ENCODE peak calls at places on chromosomes 12 and 14, in four cellular contexts. V is GM12865, J is colonic mucosa, L is AG04449. A is an unnamed sample.

GRCh38 chr14:65482769-65483438 is 70.4 kb downstream of the FUT8 start:
- DNase-seq in V (no peak), L (no peak), J (no peak), A (no peak)

GRCh38 chr12:10802587-10802986 is at the start of gene TAS2R7:
- DNase-seq in V (no peak), L (no peak), J (no peak), A (no peak)

GRCh38 chr14:92248638-92249037 is 74.3 kb upstream of the SLC24A4 start:
- DNase-seq in V (no peak), L (no peak), J (no peak), A (no peak)

GRCh38 chr14:26163761-26164160 is 434.1 kb downstream of the NOVA1 start:
- DNase-seq in L (no peak), J (no peak), V (no peak), A (no peak)

GRCh38 chr14:88005978-88006851 is 1.3 kb downstream of the GPR65 start:
- DNase-seq in L (no peak), V (peak), J (no peak), A (no peak)

GRCh38 chr12:570949-571794 is 92.1 kb downstream of the NINJ2 start:
- DNase-seq in J (peak), L (no peak), V (no peak), A (peak)

GRCh38 chr14:50744242-50744641 is 76.1 kb upstream of the SAV1 start:
- DNase-seq in L (no peak), V (no peak), J (no peak), A (no peak)

GRCh38 chr12:124867389-124867930 is 3.8 kb upstream of the SCARB1 start:
- DNase-seq in L (peak), V (no peak), J (no peak), A (no peak)

GRCh38 chr12:16881986-16882385 is 276.0 kb upstream of the LMO3 start:
- DNase-seq in L (no peak), V (no peak), J (no peak), A (no peak)

GRCh38 chr12:12486661-12487240 is 75.9 kb downstream of the DUSP16 start:
- DNase-seq in L (no peak), V (peak), J (no peak), A (no peak)

GRCh38 chr12:109738878-109739665 is 25.4 kb downstream of the FAM222A start:
- DNase-seq in J (no peak), V (no peak), L (no peak), A (no peak)

GRCh38 chr12:129789921-129790320 is 113.9 kb downstream of the TMEM132D start:
- DNase-seq in V (no peak), J (no peak), L (no peak), A (no peak)

DNA sequence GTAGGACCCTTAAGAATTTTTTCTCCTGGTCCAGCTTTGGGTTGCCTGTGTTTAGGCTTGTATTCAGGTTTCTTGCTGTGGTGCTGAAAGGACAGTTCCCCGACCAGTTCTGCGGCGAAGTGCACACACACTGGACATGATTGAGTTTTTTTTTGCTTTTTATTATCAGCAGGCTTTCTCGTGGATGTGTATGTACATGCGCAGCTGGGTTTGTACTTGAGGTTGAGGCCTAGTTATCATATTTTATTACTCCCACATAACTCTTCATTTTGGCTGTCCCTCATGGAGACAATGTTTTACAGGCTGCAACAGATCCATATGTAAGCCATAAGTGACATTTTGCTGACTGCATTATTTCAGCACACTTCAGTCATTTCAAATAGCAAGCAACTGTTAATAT is 2.5 kb downstream of the SCN8A start:
- DNase-seq in L (no peak), J (peak), V (peak), A (peak)
- H3K4me3 ChIP-seq in L (no peak), J (no peak), V (no peak), A (no peak)

DNA sequence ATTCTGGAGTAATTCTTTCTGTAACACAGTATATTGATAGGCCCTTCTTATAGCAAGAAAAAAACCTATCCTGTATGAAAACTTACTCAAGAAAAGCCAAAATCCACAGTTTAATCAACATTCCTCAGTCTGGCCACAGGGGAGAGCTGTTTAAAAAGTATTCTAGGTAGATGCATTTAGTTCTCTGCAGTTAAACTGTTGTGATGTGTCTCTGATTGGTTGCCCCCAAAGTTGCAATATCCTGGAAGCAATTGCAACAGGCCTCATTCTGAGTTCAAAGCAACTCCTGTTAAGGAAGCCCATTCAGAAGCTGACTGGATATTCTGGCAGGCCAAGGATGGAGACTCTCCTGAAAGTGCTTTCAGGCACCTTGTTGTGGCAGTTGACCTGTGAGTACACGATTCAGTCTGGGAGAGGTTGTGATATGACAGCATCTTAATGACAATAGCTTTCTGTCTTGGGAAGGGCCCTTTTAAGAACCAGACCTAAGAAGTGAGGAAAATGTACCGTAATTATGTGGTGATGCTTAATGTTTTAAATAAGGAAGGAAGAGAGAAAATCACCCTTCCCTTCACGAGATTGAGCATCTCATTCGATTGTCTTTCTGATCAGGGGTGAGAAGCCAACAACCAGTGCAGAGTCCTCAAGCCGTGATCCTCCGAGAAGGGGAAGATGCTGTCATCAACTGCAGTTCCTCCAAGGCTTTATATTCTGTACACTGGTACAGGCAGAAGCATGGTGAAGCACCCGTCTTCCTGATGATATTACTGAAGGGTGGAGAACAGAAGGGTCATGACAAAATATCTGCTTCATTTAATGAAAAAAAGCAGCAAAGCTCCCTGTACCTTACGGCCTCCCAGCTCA is 420.7 kb downstream of the DAD1 start:
- DNase-seq in J (no peak), V (no peak), L (no peak), A (no peak)
- TF ChIP-seq CTCF in J (no peak), V (no peak), L (no peak), A (no peak)

GRCh38 chr12:7557227-7557626 is 53.6 kb upstream of the CD163 start:
- DNase-seq in J (no peak), V (no peak), L (no peak), A (no peak)

DNA sequence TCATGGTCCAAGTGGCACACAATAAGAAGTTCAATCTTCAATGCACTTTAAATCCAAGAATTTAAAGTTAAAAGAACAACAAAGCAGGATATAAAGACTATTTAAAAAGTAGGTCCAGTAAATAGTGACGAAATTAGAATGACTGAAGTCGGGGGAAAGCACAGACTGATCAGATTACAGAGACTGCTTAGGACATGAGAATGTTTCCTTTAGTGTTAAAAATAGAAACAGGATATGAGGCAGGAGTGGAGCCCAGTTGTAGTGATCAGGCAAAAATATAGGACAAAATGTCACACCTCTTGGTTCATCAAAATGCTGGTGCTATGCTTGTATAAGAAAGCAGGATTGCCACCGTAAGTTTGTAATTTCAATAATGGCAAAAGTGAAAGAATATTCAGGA is 52.2 kb upstream of the CD163 start:
- DNase-seq in V (no peak), J (no peak), L (peak), A (peak)
- H3K4me3 ChIP-seq in V (no peak), J (no peak), L (no peak), A (no peak)

GRCh38 chr14:75163677-75164076 is 12.7 kb downstream of the TMED10 start:
- DNase-seq in L (no peak), J (no peak), V (no peak), A (no peak)

GRCh38 chr14:75165586-75166391 is 10.6 kb downstream of the TMED10 start:
- DNase-seq in V (no peak), J (no peak), L (no peak), A (no peak)

GRCh38 chr14:75164809-75165208 is 11.6 kb downstream of the TMED10 start:
- DNase-seq in V (no peak), J (no peak), L (no peak), A (no peak)

GRCh38 chr14:75158843-75159614 is 17.4 kb downstream of the TMED10 start:
- DNase-seq in L (no peak), J (no peak), V (peak), A (no peak)

GRCh38 chr14:75162631-75163030 is 13.8 kb downstream of the TMED10 start:
- DNase-seq in L (no peak), J (no peak), V (no peak), A (no peak)
- TF ChIP-seq CTCF in L (no peak), J (no peak), V (no peak), A (no peak)

GRCh38 chr14:32432813-32433538 is 103.9 kb downstream of the AKAP6 start:
- DNase-seq in V (peak), L (no peak), J (no peak), A (no peak)
- H3K4me3 ChIP-seq in V (peak), L (no peak), J (no peak), A (no peak)

DNA sequence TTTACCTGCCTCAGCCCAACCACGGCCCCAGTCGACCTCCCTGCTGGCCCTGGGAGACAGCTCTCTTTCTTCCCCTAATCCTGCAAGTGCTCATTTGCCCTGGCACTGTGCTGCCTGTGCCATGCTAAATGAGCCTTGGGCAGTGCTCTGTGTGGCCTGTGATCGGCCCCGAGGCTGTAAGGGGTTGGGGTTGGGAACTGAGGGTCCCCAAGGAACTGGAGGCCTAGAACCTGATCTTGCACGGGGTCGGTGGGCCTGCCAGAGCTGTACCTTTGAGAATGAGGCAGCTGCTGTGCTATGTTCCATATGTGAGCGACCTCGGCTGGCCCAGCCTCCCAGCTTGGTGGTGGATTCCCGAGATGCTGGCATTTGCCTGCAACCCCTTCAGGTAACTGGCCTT is 2.8 kb downstream of the RNF31 start:
- DNase-seq in L (no peak), V (no peak), J (no peak), A (no peak)
- TF ChIP-seq CTCF in L (no peak), V (no peak), J (no peak), A (no peak)

GRCh38 chr14:55274144-55274543 is 2.9 kb downstream of the FBXO34 start:
- DNase-seq in J (no peak), V (no peak), L (no peak), A (no peak)

GRCh38 chr14:55271572-55272414 is 572 bp downstream of the FBXO34 start:
- DNase-seq in V (peak), L (peak), J (peak), A (peak)

GRCh38 chr14:55272415-55272786 is 1.2 kb downstream of the FBXO34 start:
- DNase-seq in V (no peak), J (no peak), L (no peak), A (no peak)

GRCh38 chr14:55274760-55275159 is 3.5 kb downstream of the FBXO34 start:
- DNase-seq in J (no peak), V (no peak), L (no peak), A (peak)

DNA sequence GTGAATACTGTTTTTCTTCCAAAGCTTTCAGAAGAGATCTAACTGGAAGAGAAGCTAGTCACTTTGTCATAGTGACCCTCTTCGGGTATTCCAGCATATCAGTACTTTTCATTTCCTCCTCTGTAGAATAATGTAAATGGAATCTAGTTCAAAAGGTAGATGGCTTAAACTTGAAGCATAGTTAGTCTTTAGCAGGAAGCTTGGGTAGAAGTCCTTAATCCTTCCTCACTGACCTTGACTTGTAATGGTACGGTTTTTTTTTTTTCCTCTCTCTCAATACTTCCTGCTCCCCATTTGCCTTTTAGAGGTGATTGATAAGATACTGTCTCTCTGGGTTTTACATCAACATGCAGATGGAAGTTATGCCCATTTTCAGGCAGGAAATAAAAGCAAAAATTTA is 1.7 kb downstream of the FBXO34 start:
- DNase-seq in L (no peak), V (no peak), J (no peak), A (no peak)
- H3K4me3 ChIP-seq in L (no peak), V (peak), J (peak), A (no peak)

GRCh38 chr12:64796205-64796845 is 28.1 kb upstream of the TBC1D30 start:
- DNase-seq in J (peak), L (peak), V (peak), A (peak)
- TF ChIP-seq CTCF in J (peak), L (peak), V (peak), A (peak)

DNA sequence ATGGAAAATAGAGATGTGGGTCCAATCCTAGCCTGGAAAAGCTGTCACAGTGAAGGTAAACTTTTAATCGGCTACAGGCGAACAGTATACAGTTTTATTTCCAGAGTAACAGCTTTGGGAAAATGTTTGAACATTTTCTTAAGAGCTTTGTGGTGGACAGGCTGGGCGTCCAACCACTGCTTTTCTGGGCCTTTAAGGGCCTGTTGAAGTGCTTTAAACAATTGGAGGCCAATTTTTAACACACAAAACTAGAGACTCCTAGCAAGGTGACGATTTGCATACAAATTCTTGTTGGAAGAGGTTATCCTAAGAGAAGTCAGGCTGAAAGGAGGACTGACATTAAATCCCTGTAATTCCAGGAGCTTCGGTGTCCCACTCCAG is 27.0 kb downstream of the BCL11B start:
- DNase-seq in L (no peak), J (no peak), V (no peak), A (no peak)
- H3K4me3 ChIP-seq in L (no peak), J (no peak), V (no peak), A (no peak)

DNA sequence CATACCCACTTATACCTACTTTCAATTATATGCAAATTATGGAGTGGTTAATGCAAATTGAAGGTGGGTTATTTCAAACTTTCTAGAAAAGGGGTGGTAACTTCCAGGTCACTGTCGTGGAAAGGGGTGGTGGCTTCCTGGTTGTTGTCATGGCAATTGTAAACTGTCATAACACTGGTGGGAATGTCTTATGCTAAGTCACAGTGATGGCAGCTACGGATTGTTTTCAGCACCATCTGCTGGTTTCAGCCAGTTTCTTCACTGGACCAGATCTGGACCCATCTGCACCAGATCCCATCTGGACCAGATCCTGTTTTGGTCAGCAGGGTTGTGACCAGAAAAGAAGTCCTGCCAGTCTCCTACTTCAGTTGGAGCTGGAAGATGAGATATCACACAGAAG is 1469.3 kb downstream of the AACS start:
- DNase-seq in V (no peak), L (no peak), J (no peak), A (no peak)
- TF ChIP-seq CTCF in V (no peak), L (no peak), J (no peak), A (peak)